ENCODE peak calls at places on chromosome 20, in eight cellular contexts. E, N, M, B, F, X, L and U are unnamed samples.

GRCh38 chr20:51525241-51526104 is 17.0 kb downstream of the NFATC2 start:
- DNase-seq in E (no peak), N (peak), M (peak), B (no peak), F (no peak), X (no peak), L (no peak), U (no peak)

GRCh38 chr20:44398303-44398702 is 42.8 kb downstream of the HNF4A start:
- DNase-seq in E (no peak), N (no peak), M (no peak), B (peak), F (no peak), X (no peak), L (no peak), U (no peak)

GRCh38 chr20:20528896-20529295 is 161.0 kb downstream of the INSM1 start:
- DNase-seq in E (no peak), N (no peak), M (no peak), B (no peak), F (no peak), X (no peak), L (no peak), U (no peak)

GRCh38 chr20:24783631-24784492 is 165.2 kb upstream of the CST7 start:
- DNase-seq in E (no peak), N (peak), M (peak), B (no peak), F (no peak), X (no peak), L (peak), U (peak)

GRCh38 chr20:42483694-42484303 is 705.9 kb downstream of the PTPRT start:
- DNase-seq in E (peak), N (no peak), M (peak), B (no peak), F (no peak), X (peak), L (peak), U (no peak)

GRCh38 chr20:41234546-41234945 is 83.0 kb downstream of the ZHX3 start:
- DNase-seq in E (no peak), N (no peak), M (no peak), B (no peak), F (no peak), X (no peak), L (no peak), U (no peak)

GRCh38 chr20:32416206-32416605 is 58.1 kb downstream of the ASXL1 start:
- DNase-seq in E (no peak), N (no peak), M (no peak), B (no peak), F (no peak), X (no peak), L (no peak), U (no peak)

GRCh38 chr20:28562510-28562898 is 2695.0 kb upstream of the DEFB115 start:
- DNase-seq in E (no peak), N (no peak), M (no peak), B (peak), F (no peak), X (no peak), L (no peak), U (no peak)

GRCh38 chr20:51570755-51571469 is 28.4 kb upstream of the NFATC2 start:
- DNase-seq in E (peak), N (no peak), M (peak), B (no peak), F (no peak), X (no peak), L (no peak), U (no peak)

GRCh38 chr20:34753706-34754461 is 49.7 kb downstream of the TP53INP2 start:
- DNase-seq in E (no peak), N (no peak), M (no peak), B (no peak), F (no peak), X (no peak), L (no peak), U (no peak)

GRCh38 chr20:3781153-3781910 is at the start of gene SPEF1:
- DNase-seq in E (peak), N (peak), M (peak), B (peak), F (peak), X (peak), L (peak), U (peak)

GRCh38 chr20:45341939-45342862 is 6.0 kb downstream of the SDC4 start:
- DNase-seq in E (no peak), N (peak), M (peak), B (no peak), F (peak), X (peak), L (peak), U (peak)

GRCh38 chr20:58160451-58161051 is 67.9 kb downstream of the ANKRD60 start:
- DNase-seq in E (peak), N (no peak), M (no peak), B (no peak), F (no peak), X (no peak), L (no peak), U (no peak)
- H3K27ac ChIP-seq in E (peak), N (peak), M (no peak), B (peak), F (no peak), X (no peak), L (no peak), U (no peak)

GRCh38 chr20:64169089-64169560 is 4.9 kb downstream of the MYT1 start:
- DNase-seq in E (no peak), N (no peak), M (no peak), B (no peak), F (no peak), X (no peak), L (no peak), U (no peak)
- TF ChIP-seq EP300 in E (no peak), N (no peak), M (no peak), B (no peak), F (no peak), X (no peak), L (no peak), U (no peak)

DNA sequence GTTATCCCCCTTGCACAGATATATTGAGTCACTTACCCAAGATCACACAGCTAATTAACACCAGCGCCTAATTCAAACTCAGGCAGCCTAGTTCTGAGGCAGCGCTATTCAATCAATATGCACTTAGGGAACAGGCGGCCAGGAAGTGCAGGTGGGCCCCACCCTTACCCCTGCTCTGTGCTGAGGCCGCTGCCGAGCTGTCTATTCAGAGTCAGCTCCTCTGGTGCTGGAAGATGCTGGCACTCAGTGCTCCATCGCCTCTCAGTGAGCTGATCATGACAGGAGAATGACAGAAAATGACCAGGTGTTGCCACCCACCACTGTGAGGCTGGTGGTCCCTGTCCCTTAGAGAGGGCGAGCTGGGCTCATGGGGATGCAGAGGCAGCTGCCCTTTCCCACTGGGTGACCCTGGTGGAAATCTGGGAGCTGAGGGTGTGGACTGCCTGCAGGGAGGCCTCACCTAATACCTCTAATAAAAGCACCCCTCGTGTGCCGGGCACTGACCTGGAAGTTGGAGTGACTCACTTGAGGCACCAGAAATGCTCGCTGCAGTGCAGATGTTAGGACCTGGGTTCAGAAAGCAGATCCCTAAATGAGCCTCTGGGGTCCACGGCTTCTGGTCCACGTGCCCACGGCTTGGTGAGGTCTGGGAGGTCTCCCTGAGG is 42.5 kb upstream of the CD93 start:
- DNase-seq in E (no peak), N (peak), M (no peak), B (no peak), F (no peak), X (no peak), L (no peak), U (no peak)
- H3K27ac ChIP-seq in E (no peak), N (no peak), M (no peak), B (no peak), F (no peak), X (no peak), L (no peak), U (no peak)

DNA sequence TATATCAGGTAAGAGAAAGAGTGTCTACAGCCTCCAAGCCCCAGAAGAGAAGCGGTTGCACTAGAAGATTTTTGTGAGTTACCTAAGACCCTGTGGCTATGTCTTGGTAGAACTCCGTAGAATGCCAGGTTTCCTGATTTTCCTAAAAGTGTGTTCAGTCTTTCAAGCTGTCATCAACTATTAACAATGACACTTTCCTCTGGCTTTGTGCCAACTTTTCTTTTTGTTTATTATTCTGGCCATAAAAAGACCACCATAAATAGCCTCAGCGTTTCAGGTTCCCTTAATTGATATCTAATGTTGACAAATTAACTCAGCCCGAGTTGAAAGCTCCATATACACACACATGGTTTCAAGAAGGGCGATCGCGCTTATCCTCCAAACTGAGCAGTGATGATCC is 1.2 kb downstream of the PAK5 start:
- DNase-seq in E (no peak), N (no peak), M (no peak), B (no peak), F (no peak), X (no peak), L (no peak), U (no peak)
- TF ChIP-seq EP300 in E (no peak), N (no peak), M (no peak), B (no peak), F (no peak), X (no peak), L (no peak), U (no peak)

GRCh38 chr20:11918280-11918952 is 723 bp downstream of the BTBD3 start:
- DNase-seq in E (no peak), N (no peak), M (no peak), B (no peak), F (no peak), X (no peak), L (no peak), U (no peak)

GRCh38 chr20:11919571-11919970 is 1.9 kb downstream of the BTBD3 start:
- DNase-seq in E (no peak), N (no peak), M (no peak), B (no peak), F (no peak), X (no peak), L (no peak), U (no peak)

GRCh38 chr20:11920083-11920482 is 2.4 kb downstream of the BTBD3 start:
- DNase-seq in E (no peak), N (no peak), M (no peak), B (no peak), F (no peak), X (no peak), L (no peak), U (no peak)

GRCh38 chr20:11919046-11919445 is 1.4 kb downstream of the BTBD3 start:
- DNase-seq in E (no peak), N (no peak), M (no peak), B (no peak), F (no peak), X (no peak), L (no peak), U (peak)

GRCh38 chr20:11917663-11918062 is at the start of gene BTBD3:
- DNase-seq in E (no peak), N (peak), M (peak), B (no peak), F (no peak), X (peak), L (no peak), U (peak)
- H3K27ac ChIP-seq in E (peak), N (peak), M (peak), B (no peak), F (no peak), X (peak), L (no peak), U (peak)